ENCODE peak calls at places on chromosomes 4 and X, in eight cellular contexts. W is body of pancreas, D is tibial nerve, K is ovary, E is H54, N is esophagus muscularis mucosa, U is A549, R is lower leg skin. H is an unnamed sample.

GRCh38 chrX:64204701-64205440 is 637 bp downstream of the AMER1 start:
- DNase-seq in U (peak), R (no peak), E (no peak), D (peak), K (peak), N (no peak), W (peak), H (no peak)

GRCh38 chr4:100738388-100739165 is 220.8 kb upstream of the EMCN start:
- DNase-seq in D (peak), K (no peak), U (peak), W (peak), R (no peak), N (no peak), E (peak), H (peak)

GRCh38 chr4:53963786-53964185 is 100.6 kb downstream of the CHIC2 start:
- DNase-seq in K (no peak), W (no peak), R (no peak), U (no peak), D (no peak), E (no peak), N (no peak), H (no peak)

GRCh38 chr4:48133668-48134444 is at the start of gene TXK:
- DNase-seq in R (no peak), N (no peak), U (no peak), D (no peak), K (no peak), W (no peak), E (no peak), H (no peak)

GRCh38 chrX:71996138-71996537 is 85.5 kb downstream of the NHSL2 start:
- DNase-seq in D (no peak), W (no peak), U (no peak), E (no peak), R (peak), K (no peak), N (no peak), H (peak)

GRCh38 chr4:165385124-165385523 is 6.3 kb downstream of the CPE start:
- DNase-seq in D (no peak), U (no peak), E (no peak), R (no peak), N (no peak), K (no peak), W (no peak), H (no peak)

GRCh38 chrX:105331244-105331643 is 110.8 kb upstream of the TEX13A start:
- DNase-seq in D (no peak), U (no peak), E (no peak), K (no peak), R (no peak), N (no peak), W (no peak), H (no peak)

GRCh38 chr4:73599182-73599581 is 21.1 kb downstream of the RASSF6 start:
- DNase-seq in K (peak), N (no peak), R (no peak), W (peak), E (no peak), D (no peak), U (peak), H (no peak)

GRCh38 chrX:98141466-98141865 is 1257.8 kb downstream of the RPA4 start:
- DNase-seq in N (no peak), U (no peak), W (no peak), E (no peak), D (no peak), R (no peak), K (no peak), H (no peak)

GRCh38 chr4:15587649-15588048 is 67.5 kb downstream of the FBXL5 start:
- DNase-seq in D (peak), R (no peak), U (no peak), K (no peak), N (no peak), E (no peak), W (no peak), H (no peak)

GRCh38 chr4:96149911-96150310 is 310.0 kb downstream of the PDHA2 start:
- DNase-seq in W (no peak), U (no peak), D (no peak), K (no peak), R (no peak), N (no peak), E (no peak), H (no peak)

GRCh38 chrX:12721042-12721441 is 70.2 kb upstream of the PRPS2 start:
- DNase-seq in E (no peak), R (no peak), D (no peak), N (no peak), U (no peak), W (no peak), K (no peak), H (no peak)

GRCh38 chr4:120139392-120139791 is 72.7 kb upstream of the MAD2L1 start:
- DNase-seq in E (no peak), U (no peak), D (no peak), R (no peak), N (no peak), K (no peak), W (no peak), H (no peak)

GRCh38 chr4:95548738-95549245 is at the start of gene UNC5C:
- DNase-seq in N (no peak), E (peak), K (peak), W (peak), D (peak), R (peak), U (no peak), H (no peak)

GRCh38 chr4:11198516-11199305 is 230.0 kb downstream of the HS3ST1 start:
- DNase-seq in W (no peak), D (no peak), U (no peak), R (no peak), E (no peak), N (no peak), K (no peak), H (no peak)

GRCh38 chrX:151759041-151759440 is 24.5 kb downstream of the CNGA2 start:
- DNase-seq in U (no peak), N (no peak), D (no peak), K (no peak), E (no peak), W (no peak), R (peak), H (no peak)

GRCh38 chrX:3522016-3522690 is 175.7 kb upstream of the MXRA5 start:
- DNase-seq in U (no peak), E (no peak), K (no peak), R (no peak), W (no peak), N (no peak), D (no peak), H (no peak)

GRCh38 chrX:81195712-81196111 is 6.0 kb downstream of the HMGN5 start:
- DNase-seq in N (no peak), E (peak), U (peak), R (no peak), W (peak), K (no peak), D (peak), H (no peak)

GRCh38 chr4:95627709-95628108 is 78.9 kb upstream of the UNC5C start:
- DNase-seq in N (no peak), R (no peak), U (no peak), D (no peak), E (no peak), W (no peak), K (no peak), H (no peak)

GRCh38 chrX:49192722-49193328 is 6.7 kb upstream of the PRICKLE3 start:
- DNase-seq in W (peak), U (no peak), K (no peak), R (no peak), D (no peak), N (no peak), E (no peak), H (no peak)

GRCh38 chr4:182916483-182917181 is 554 bp downstream of the DCTD start:
- DNase-seq in D (peak), W (peak), N (no peak), K (peak), E (peak), U (peak), R (peak), H (no peak)
- TF ChIP-seq POLR2A in D (no peak), W (no peak), N (no peak), K (no peak), E (no peak), U (no peak), R (no peak), H (no peak)

GRCh38 chr4:185394568-185395254 is 1.0 kb downstream of the LRP2BP start:
- DNase-seq in E (no peak), R (no peak), W (no peak), K (no peak), D (no peak), U (no peak), N (no peak), H (no peak)

GRCh38 chr4:185395255-185395955 is at the start of gene LRP2BP:
- DNase-seq in E (no peak), W (no peak), R (no peak), K (no peak), U (no peak), D (no peak), N (no peak), H (no peak)

GRCh38 chr4:185398618-185399017 is 2.0 kb downstream of the ANKRD37 start:
- DNase-seq in D (no peak), E (no peak), W (no peak), U (no peak), K (no peak), R (no peak), N (no peak), H (no peak)

GRCh38 chr4:185395956-185396723 is 416 bp upstream of the LRP2BP start:
- DNase-seq in U (peak), R (peak), K (peak), E (peak), N (peak), W (peak), D (peak), H (peak)

GRCh38 chr4:185396724-185397402 is at the start of gene ANKRD37:
- DNase-seq in D (no peak), W (peak), E (no peak), K (no peak), R (no peak), U (no peak), N (no peak), H (no peak)
- TF ChIP-seq POLR2A in D (no peak), W (peak), E (peak), K (no peak), R (no peak), U (no peak), N (no peak), H (no peak)

GRCh38 chr4:2262145-2262943 is 435 bp upstream of the MXD4 start:
- DNase-seq in E (peak), W (peak), N (peak), U (peak), D (peak), R (peak), K (peak), H (no peak)
- TF ChIP-seq POLR2A in E (peak), W (peak), N (peak), U (peak), D (peak), R (no peak), K (peak), H (no peak)

DNA sequence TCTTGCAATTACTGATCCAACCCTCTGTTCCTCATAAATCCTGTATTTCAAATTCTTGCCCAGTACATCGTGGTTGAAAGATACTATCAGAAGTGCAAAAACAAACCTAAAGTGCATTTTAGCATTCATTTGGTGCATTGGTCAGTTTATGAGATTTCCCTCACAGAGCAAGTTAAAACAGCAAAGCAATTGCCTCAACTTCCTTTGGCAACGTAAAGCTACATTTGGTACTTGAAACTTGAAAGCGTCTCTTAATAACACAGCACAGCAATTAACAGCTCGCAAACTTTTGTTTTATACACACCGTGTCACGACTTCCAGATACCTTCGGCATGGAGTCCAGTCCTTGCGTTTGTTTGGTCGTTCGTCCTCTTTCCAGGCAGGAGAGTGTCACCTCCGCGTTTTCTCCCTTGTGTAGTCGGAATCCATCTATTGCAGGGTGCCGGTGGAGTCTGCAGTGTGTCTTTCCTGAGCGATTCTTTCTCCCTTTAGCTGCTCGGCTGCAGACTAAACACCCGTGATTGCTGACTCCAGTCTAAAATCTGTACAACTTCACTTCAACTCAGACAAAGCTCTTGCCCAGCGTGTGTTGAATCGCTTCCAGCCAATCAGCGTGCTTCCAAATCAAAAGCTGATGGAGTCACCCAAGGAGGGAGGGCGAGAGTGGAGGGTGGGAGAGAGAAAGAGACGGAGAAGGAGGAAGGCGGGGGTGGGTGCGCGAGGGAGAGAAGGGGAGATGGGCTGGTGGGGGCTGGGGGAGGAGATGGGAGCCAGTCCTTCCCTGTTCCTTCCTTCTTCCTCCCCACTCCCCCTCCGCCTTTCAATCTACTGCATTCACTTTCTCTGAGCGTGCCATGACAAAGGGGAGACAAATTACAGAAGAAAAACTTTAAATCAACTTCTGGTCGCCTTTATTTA is at the start of gene PCDH18:
- DNase-seq in U (no peak), D (peak), R (peak), N (peak), K (peak), W (peak), E (peak), H (no peak)
- TF ChIP-seq POLR2A in U (no peak), D (no peak), R (no peak), N (no peak), K (peak), W (peak), E (peak), H (peak)

GRCh38 chr4:4542824-4543485 is 1.1 kb upstream of the STX18 start:
- DNase-seq in U (no peak), K (no peak), W (no peak), E (no peak), N (no peak), R (no peak), D (no peak), H (no peak)
- TF ChIP-seq POLR2A in U (no peak), K (no peak), W (no peak), E (no peak), N (no peak), R (no peak), D (no peak), H (no peak)

GRCh38 chr4:7043521-7044414 is 596 bp downstream of the TADA2B start:
- DNase-seq in W (peak), N (no peak), K (peak), D (no peak), R (peak), U (peak), E (peak), H (no peak)
- TF ChIP-seq POLR2A in W (peak), N (no peak), K (no peak), D (no peak), R (no peak), U (no peak), E (peak), H (no peak)

DNA sequence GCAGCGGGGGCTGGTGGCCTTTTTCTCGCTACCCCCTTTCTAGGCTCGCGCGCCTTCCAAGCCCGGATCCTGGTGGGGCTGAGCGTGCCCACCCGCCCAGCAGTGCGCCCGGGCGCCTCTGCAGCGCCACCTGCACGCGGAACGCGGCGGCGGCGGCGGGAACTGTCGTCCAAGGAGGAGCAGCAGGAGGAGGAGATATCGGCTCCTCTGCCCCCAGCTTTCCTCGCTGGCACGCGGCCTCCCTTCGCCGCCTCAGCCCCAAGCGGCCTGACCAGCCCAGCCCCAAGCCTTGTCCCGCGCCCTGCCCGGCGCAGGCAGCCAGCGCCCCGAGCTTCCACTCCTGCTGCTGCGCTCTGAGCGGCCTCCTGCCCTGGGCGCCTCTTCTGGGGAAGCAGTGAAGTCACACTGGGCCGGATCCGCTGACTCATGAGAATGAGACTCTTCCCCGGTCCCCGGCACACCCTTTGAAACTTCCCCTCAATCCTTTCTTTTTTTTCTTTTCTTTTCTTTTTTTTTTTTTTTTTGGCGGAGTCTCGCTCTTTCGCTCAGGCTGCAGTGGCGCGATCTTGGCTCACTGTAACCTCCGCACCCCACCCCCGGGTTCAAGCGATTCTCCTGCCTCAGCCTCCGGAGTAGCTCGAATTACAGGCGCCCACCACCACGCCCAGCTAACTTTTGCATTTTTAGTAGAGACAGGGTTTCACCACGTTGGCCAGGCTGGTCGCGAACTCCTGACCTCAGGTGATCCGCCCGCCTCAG is 10.6 kb upstream of the ELF4 start:
- DNase-seq in D (peak), K (peak), R (peak), E (peak), N (no peak), U (peak), W (peak), H (no peak)
- TF ChIP-seq POLR2A in D (no peak), K (no peak), R (no peak), E (no peak), N (no peak), U (no peak), W (peak), H (no peak)

DNA sequence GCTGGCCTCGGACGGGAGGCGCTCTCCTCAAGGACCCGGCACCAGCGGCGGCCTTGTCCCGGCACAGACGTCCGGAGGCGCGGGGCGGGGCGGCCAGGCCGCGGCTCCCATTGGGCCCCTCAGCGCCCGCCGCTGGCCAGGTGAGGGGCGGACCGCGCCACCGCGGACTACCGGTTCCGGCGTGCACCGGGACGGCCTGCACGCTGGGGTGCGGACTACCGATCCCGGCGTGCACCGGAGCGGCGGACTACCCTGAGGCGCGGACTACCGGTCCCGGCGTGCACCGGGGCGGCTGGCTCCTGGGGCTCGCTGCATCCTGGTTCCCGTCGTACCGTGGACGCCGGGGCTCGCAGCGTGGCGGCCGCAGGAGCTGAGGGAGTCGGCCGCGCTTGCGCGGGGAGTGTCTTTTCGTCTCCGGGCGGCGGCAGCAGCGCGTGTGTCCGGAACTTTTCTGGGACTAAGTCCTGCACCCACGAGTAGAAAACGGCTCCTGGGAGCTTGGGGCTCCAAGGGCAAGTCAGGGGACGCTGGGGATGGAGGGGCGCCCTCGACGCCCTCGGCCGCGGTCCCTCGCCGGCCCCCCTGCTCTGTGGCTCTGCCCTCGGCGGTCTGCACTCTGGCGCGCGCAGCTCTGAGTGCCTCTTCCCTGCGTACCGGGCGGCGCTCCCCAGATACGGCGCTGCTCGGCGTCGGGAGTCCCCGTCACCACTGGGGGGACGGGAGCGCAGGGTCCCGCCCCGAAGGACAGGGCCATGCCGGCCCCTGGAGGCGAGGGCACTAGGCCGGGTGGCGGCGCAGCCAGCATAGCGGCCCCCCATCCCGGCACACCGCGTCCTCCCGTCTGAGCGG is at the start of gene LETM1:
- DNase-seq in D (peak), E (peak), R (peak), W (peak), K (peak), N (peak), U (peak), H (peak)
- TF ChIP-seq POLR2A in D (peak), E (peak), R (no peak), W (peak), K (peak), N (no peak), U (peak), H (no peak)